ENCODE peak calls at places on chromosomes 7 and 10, in eight cellular contexts. R, J, V, Y, I, C, O and Q are unnamed samples.
A peak's percentile ranks its signal among the peaks of the same experiment; 100 is the strongest.

GRCh38 chr7:81236560-81236959 is 317.7 kb upstream of the SEMA3C start:
- DNase-seq in J (no peak), R (no peak), I (no peak), V (no peak), O (no peak), Y (no peak), C (no peak), Q (no peak)

GRCh38 chr7:40299097-40299496 is 164.3 kb downstream of the SUGCT start:
- DNase-seq in V (no peak), Y (no peak), J (no peak), C (peak; percentile 7), R (no peak), I (peak; percentile 97), O (no peak), Q (no peak)

GRCh38 chr10:115402690-115403089 is 309.5 kb downstream of the ATRNL1 start:
- DNase-seq in O (no peak), V (no peak), R (no peak), Y (no peak), J (no peak), I (peak; percentile 3), C (no peak), Q (no peak)

GRCh38 chr7:47291461-47292051 is 290.4 kb downstream of the TNS3 start:
- DNase-seq in C (no peak), V (no peak), O (no peak), J (peak; percentile 80), I (peak; percentile 62), R (no peak), Y (no peak), Q (peak; percentile 65)

GRCh38 chr7:157928171-157928794 is 591.5 kb downstream of the DNAJB6 start:
- DNase-seq in Y (no peak), V (no peak), I (no peak), R (no peak), C (no peak), O (no peak), J (no peak), Q (no peak)

GRCh38 chr10:28489201-28489600 is 43.7 kb upstream of the WAC start:
- DNase-seq in R (no peak), I (no peak), Y (no peak), C (no peak), V (no peak), O (no peak), J (peak; percentile 9), Q (no peak)

GRCh38 chr10:116127296-116127695 is 145.7 kb downstream of the GFRA1 start:
- DNase-seq in R (no peak), C (no peak), J (peak; percentile 24), V (no peak), O (no peak), Y (no peak), I (no peak), Q (no peak)

GRCh38 chr10:90742189-90742588 is 115.7 kb downstream of the HTR7 start:
- DNase-seq in I (peak; percentile 56), J (no peak), O (no peak), R (no peak), V (no peak), Y (no peak), C (no peak), Q (no peak)

GRCh38 chr7:96188623-96188991 is 133.3 kb downstream of the SLC25A13 start:
- DNase-seq in C (no peak), O (no peak), R (no peak), I (no peak), J (no peak), V (no peak), Y (no peak), Q (no peak)

GRCh38 chr7:32048970-32049369 is 21.2 kb downstream of the PDE1C start:
- DNase-seq in J (no peak), Y (no peak), O (no peak), C (no peak), I (no peak), V (no peak), R (no peak), Q (no peak)

GRCh38 chr7:149261321-149261828 is 621 bp upstream of the ZNF783 start:
- DNase-seq in I (no peak), Y (no peak), J (peak; percentile 60), C (no peak), V (peak; percentile 33), O (no peak), R (no peak), Q (no peak)

GRCh38 chr7:70728873-70729552 is 402.9 kb upstream of the GALNT17 start:
- DNase-seq in J (no peak), V (no peak), Y (no peak), R (no peak), O (no peak), C (peak; percentile 71), I (no peak), Q (no peak)

GRCh38 chr10:10462116-10462515 is 555.6 kb upstream of the CELF2 start:
- DNase-seq in V (no peak), O (no peak), J (no peak), Y (no peak), I (no peak), R (no peak), C (no peak), Q (no peak)

GRCh38 chr10:10765017-10765416 is 252.7 kb upstream of the CELF2 start:
- DNase-seq in J (no peak), I (no peak), O (no peak), C (no peak), Y (no peak), V (no peak), R (no peak), Q (no peak)

GRCh38 chr7:110591341-110591740 is 499.6 kb upstream of the LRRN3 start:
- DNase-seq in V (no peak), J (no peak), O (no peak), I (no peak), Y (no peak), C (no peak), R (no peak), Q (no peak)

GRCh38 chr10:49093922-49094321 is 21.4 kb downstream of the VSTM4 start:
- DNase-seq in V (no peak), O (no peak), C (no peak), J (no peak), I (no peak), Y (no peak), R (no peak), Q (no peak)

GRCh38 chr10:77498829-77499228 is 138.8 kb downstream of the KCNMA1 start:
- DNase-seq in C (no peak), I (no peak), R (no peak), O (no peak), Y (no peak), V (no peak), J (no peak), Q (no peak)

GRCh38 chr10:77290528-77291155 is 347.0 kb downstream of the KCNMA1 start:
- DNase-seq in I (no peak), O (no peak), R (no peak), V (no peak), J (no peak), C (no peak), Y (no peak), Q (no peak)

GRCh38 chr7:121395961-121396757 is at the start of gene FAM3C:
- DNase-seq in V (peak; percentile 91), O (peak; percentile 94), Y (peak; percentile 96), R (peak; percentile 95), J (peak; percentile 93), C (peak; percentile 53), I (peak; percentile 96), Q (peak; percentile 69)

GRCh38 chr10:78524941-78525340 is 491.3 kb downstream of the RPS24 start:
- DNase-seq in C (no peak), O (no peak), Y (no peak), V (no peak), R (no peak), J (no peak), I (no peak), Q (no peak)

GRCh38 chr7:71155236-71155635 is 23.3 kb downstream of the GALNT17 start:
- DNase-seq in R (no peak), I (no peak), V (no peak), O (no peak), J (no peak), Y (no peak), C (no peak), Q (no peak)

GRCh38 chr10:119872610-119872859 is at the start of gene MCMBP:
- DNase-seq in Y (no peak), C (no peak), J (no peak), O (no peak), R (no peak), V (no peak), I (no peak), Q (no peak)
- TF ChIP-seq POLR2A in Y (no peak), C (no peak), J (peak; percentile 68), O (no peak), R (peak; percentile 68), V (no peak), I (peak; percentile 59), Q (peak; percentile 81)

GRCh38 chr7:44979481-44980392 is 922 bp upstream of the MYO1G start:
- DNase-seq in O (no peak), C (no peak), Y (peak; percentile 83), J (no peak), R (no peak), V (no peak), I (no peak), Q (no peak)
- H3K4me1 ChIP-seq in O (peaks cover 14% of the 10 kb centered on the region), C (no peaks in the 10 kb centered on the region), Y (peaks cover 76% of the 10 kb centered on the region), J (no peaks in the 10 kb centered on the region), R (no peaks in the 10 kb centered on the region), V (peaks cover 3% of the 10 kb centered on the region), I (peaks cover 9% of the 10 kb centered on the region), Q (no peaks in the 10 kb centered on the region)

DNA sequence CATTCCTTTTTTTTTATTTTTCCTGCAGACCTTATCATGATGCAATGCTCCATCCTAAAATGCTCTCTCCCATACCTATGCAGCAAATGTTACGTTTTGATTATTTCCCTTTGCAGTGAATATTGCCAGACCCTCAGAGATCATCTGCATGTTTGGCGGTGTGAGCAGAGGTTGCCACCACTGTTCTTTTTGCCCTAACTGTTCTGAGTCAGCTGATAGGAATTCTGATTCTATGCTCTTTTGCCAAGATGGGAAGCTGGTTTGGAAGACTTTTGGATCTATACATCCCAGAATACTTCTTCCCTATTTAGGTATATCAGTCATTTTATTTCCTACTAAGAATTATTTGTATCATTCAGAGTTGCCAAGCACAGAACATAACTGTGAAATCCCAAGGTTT is 130.5 kb downstream of the KLF6 start:
- DNase-seq in I (no peak), R (no peak), J (no peak), O (no peak), V (no peak), C (no peak), Y (no peak), Q (no peak)
- TF ChIP-seq CTCF in I (no peak), R (no peak), J (no peak), O (no peak), V (no peak), C (no peak), Y (no peak), Q (no peak)

DNA sequence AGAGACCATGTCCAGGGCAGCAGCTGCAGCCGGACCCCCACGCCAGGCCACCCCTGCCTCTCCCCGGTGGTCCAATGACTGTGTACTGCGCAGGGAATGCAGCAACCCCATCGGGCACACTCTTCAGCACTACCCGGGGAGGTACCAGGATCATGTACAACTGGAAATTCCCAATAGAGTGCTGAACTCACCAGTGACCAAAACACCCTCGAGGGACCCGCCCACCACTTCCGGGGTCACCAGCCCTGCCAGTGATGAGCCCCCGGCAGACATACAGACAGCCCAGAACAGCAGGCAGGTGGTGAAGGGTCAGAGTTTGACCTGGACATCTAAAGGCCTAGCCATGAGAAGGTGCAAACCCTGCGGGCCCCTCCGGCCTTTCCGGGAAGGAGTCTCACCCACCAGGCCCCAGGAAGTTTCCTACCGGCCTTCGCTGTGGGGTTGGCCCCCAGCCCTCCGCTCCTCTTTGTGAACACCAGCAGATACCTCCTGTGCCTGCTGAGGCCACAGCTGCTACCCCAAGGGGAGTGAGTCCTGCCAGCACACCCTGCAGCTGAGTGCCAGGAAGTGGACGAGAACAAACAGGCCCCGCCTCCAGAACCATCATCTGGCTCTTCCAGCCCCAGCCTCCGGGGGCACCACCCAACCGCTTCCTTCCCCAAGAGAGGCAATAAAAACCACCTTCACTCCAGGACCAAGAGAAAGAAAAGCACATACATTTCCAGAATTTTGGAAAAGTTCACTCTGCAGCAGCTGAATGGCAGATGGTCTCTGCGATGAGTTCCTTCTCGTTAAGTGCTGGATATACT is 5.0 kb upstream of the ANKRD61 start:
- DNase-seq in O (peak; percentile 73), Y (peak; percentile 94), J (peak; percentile 77), C (peak; percentile 29), V (peak; percentile 27), R (no peak), I (peak; percentile 18), Q (peak; percentile 77)
- TF ChIP-seq POLR2A in O (no peak), Y (no peak), J (no peak), C (no peak), V (no peak), R (no peak), I (no peak), Q (no peak)